ENCODE peak calls at places on chromosomes 7 and 10, in six cellular contexts. One of them, this sample, is unnamed.

GRCh38 chr10:113035724-113036312 is 85.8 kb downstream of the TCF7L2 start:
- DNase-seq in stimulated activated CD8-positive, alpha-beta memory T cell treated with anti-CD3 and anti-CD28 coated beads, Interleukin-15, amount 100 ng/mL, for 24 hours: no peak
- DNase-seq in aorta: no peak
- DNase-seq in NCI-H510A: no peak
- DNase-seq in GM04504: no peak
- DNase-seq in T-helper 9 cell: no peak
- DNase-seq in this sample: no peak

GRCh38 chr10:26215923-26216576 is 524 bp upstream of the GAD2 start:
- DNase-seq in stimulated activated CD8-positive, alpha-beta memory T cell treated with anti-CD3 and anti-CD28 coated beads, Interleukin-15, amount 100 ng/mL, for 24 hours: no peak
- DNase-seq in aorta: no peak
- DNase-seq in NCI-H510A: no peak
- DNase-seq in GM04504: no peak
- DNase-seq in T-helper 9 cell: no peak
- DNase-seq in this sample: peak

GRCh38 chr7:101934618-101935017 is 117.2 kb downstream of the CUX1 start:
- DNase-seq in stimulated activated CD8-positive, alpha-beta memory T cell treated with anti-CD3 and anti-CD28 coated beads, Interleukin-15, amount 100 ng/mL, for 24 hours: no peak
- DNase-seq in aorta: peak
- DNase-seq in NCI-H510A: no peak
- DNase-seq in GM04504: no peak
- DNase-seq in T-helper 9 cell: no peak
- DNase-seq in this sample: no peak

GRCh38 chr10:129790710-129791446 is 173.2 kb downstream of the EBF3 start:
- DNase-seq in stimulated activated CD8-positive, alpha-beta memory T cell treated with anti-CD3 and anti-CD28 coated beads, Interleukin-15, amount 100 ng/mL, for 24 hours: no peak
- DNase-seq in aorta: no peak
- DNase-seq in NCI-H510A: no peak
- DNase-seq in GM04504: no peak
- DNase-seq in T-helper 9 cell: no peak
- DNase-seq in this sample: no peak

GRCh38 chr10:90871761-90872647 is at the start of gene RPP30:
- DNase-seq in stimulated activated CD8-positive, alpha-beta memory T cell treated with anti-CD3 and anti-CD28 coated beads, Interleukin-15, amount 100 ng/mL, for 24 hours: peak
- DNase-seq in aorta: peak
- DNase-seq in NCI-H510A: peak
- DNase-seq in GM04504: peak
- DNase-seq in T-helper 9 cell: peak
- DNase-seq in this sample: peak

GRCh38 chr7:31101544-31101943 is 49.4 kb downstream of the ADCYAP1R1 start:
- DNase-seq in stimulated activated CD8-positive, alpha-beta memory T cell treated with anti-CD3 and anti-CD28 coated beads, Interleukin-15, amount 100 ng/mL, for 24 hours: no peak
- DNase-seq in aorta: no peak
- DNase-seq in NCI-H510A: no peak
- DNase-seq in GM04504: no peak
- DNase-seq in T-helper 9 cell: no peak
- DNase-seq in this sample: peak

GRCh38 chr7:157358041-157358752 is 21.4 kb downstream of the DNAJB6 start:
- DNase-seq in stimulated activated CD8-positive, alpha-beta memory T cell treated with anti-CD3 and anti-CD28 coated beads, Interleukin-15, amount 100 ng/mL, for 24 hours: no peak
- DNase-seq in aorta: no peak
- DNase-seq in NCI-H510A: no peak
- DNase-seq in GM04504: no peak
- DNase-seq in T-helper 9 cell: no peak
- DNase-seq in this sample: peak

GRCh38 chr7:121621947-121622346 is 225.8 kb upstream of the FAM3C start:
- DNase-seq in stimulated activated CD8-positive, alpha-beta memory T cell treated with anti-CD3 and anti-CD28 coated beads, Interleukin-15, amount 100 ng/mL, for 24 hours: no peak
- DNase-seq in aorta: no peak
- DNase-seq in NCI-H510A: no peak
- DNase-seq in GM04504: no peak
- DNase-seq in T-helper 9 cell: no peak
- DNase-seq in this sample: no peak

GRCh38 chr10:102744374-102745051 is 765 bp downstream of the WBP1L start:
- DNase-seq in stimulated activated CD8-positive, alpha-beta memory T cell treated with anti-CD3 and anti-CD28 coated beads, Interleukin-15, amount 100 ng/mL, for 24 hours: no peak
- DNase-seq in aorta: no peak
- DNase-seq in NCI-H510A: peak
- DNase-seq in GM04504: no peak
- DNase-seq in T-helper 9 cell: no peak
- DNase-seq in this sample: no peak

GRCh38 chr10:68330852-68331454 is 911 bp upstream of the HNRNPH3 start:
- DNase-seq in stimulated activated CD8-positive, alpha-beta memory T cell treated with anti-CD3 and anti-CD28 coated beads, Interleukin-15, amount 100 ng/mL, for 24 hours: no peak
- DNase-seq in aorta: peak
- DNase-seq in NCI-H510A: peak
- DNase-seq in GM04504: no peak
- DNase-seq in T-helper 9 cell: peak
- DNase-seq in this sample: peak